ENCODE peak calls at places on chromosomes 5 and 9, in five cellular contexts. One of them, this sample, is unnamed.

GRCh38 chr5:123124495-123125171 is 35.6 kb downstream of the PRDM6 start:
- DNase-seq in esophagus squamous epithelium: no peak
- DNase-seq in hepatocyte: no peak
- DNase-seq in astrocyte of the spinal cord: no peak
- DNase-seq in fibroblast of pulmonary artery: peak; percentile 44
- DNase-seq in this sample: no peak

GRCh38 chr5:180645609-180646204 is 3.7 kb downstream of the FLT4 start:
- DNase-seq in esophagus squamous epithelium: no peak
- DNase-seq in fibroblast of pulmonary artery: no peak
- DNase-seq in astrocyte of the spinal cord: no peak
- DNase-seq in hepatocyte: no peak
- DNase-seq in this sample: no peak

GRCh38 chr9:124139001-124139400 is 118.7 kb upstream of the NEK6 start:
- DNase-seq in esophagus squamous epithelium: no peak
- DNase-seq in astrocyte of the spinal cord: no peak
- DNase-seq in fibroblast of pulmonary artery: peak; percentile 80
- DNase-seq in hepatocyte: no peak
- DNase-seq in this sample: peak; percentile 38

GRCh38 chr5:135031146-135031812 is 2.7 kb downstream of the PITX1 start:
- DNase-seq in fibroblast of pulmonary artery: peak; percentile 10
- DNase-seq in astrocyte of the spinal cord: no peak
- DNase-seq in esophagus squamous epithelium: no peak
- DNase-seq in hepatocyte: no peak
- DNase-seq in this sample: peak; percentile 22

GRCh38 chr5:149288437-149288836 is 16.8 kb downstream of the AFAP1L1 start:
- DNase-seq in hepatocyte: no peak
- DNase-seq in esophagus squamous epithelium: no peak
- DNase-seq in astrocyte of the spinal cord: no peak
- DNase-seq in fibroblast of pulmonary artery: peak; percentile 47
- DNase-seq in this sample: no peak

GRCh38 chr5:52925001-52925400 is 64.2 kb upstream of the ITGA2 start:
- DNase-seq in esophagus squamous epithelium: no peak
- DNase-seq in astrocyte of the spinal cord: no peak
- DNase-seq in fibroblast of pulmonary artery: peak; percentile 57
- DNase-seq in hepatocyte: no peak
- DNase-seq in this sample: no peak

GRCh38 chr5:159851053-159851452 is 65.2 kb upstream of the ADRA1B start:
- DNase-seq in esophagus squamous epithelium: no peak
- DNase-seq in fibroblast of pulmonary artery: no peak
- DNase-seq in hepatocyte: no peak
- DNase-seq in astrocyte of the spinal cord: peak; percentile 40
- DNase-seq in this sample: no peak

GRCh38 chr5:120808606-120809005 is 344.5 kb downstream of the PRR16 start:
- DNase-seq in astrocyte of the spinal cord: no peak
- DNase-seq in hepatocyte: no peak
- DNase-seq in esophagus squamous epithelium: no peak
- DNase-seq in fibroblast of pulmonary artery: no peak
- DNase-seq in this sample: no peak

GRCh38 chr5:179854356-179854755 is 4.3 kb downstream of the MRNIP start:
- DNase-seq in fibroblast of pulmonary artery: no peak
- DNase-seq in hepatocyte: no peak
- DNase-seq in esophagus squamous epithelium: no peak
- DNase-seq in astrocyte of the spinal cord: no peak
- DNase-seq in this sample: no peak

GRCh38 chr5:14937277-14937676 is 65.7 kb upstream of the ANKH start:
- DNase-seq in fibroblast of pulmonary artery: no peak
- DNase-seq in hepatocyte: no peak
- DNase-seq in esophagus squamous epithelium: no peak
- DNase-seq in astrocyte of the spinal cord: no peak
- DNase-seq in this sample: no peak

GRCh38 chr5:54217826-54218503 is 92.4 kb downstream of the ARL15 start:
- DNase-seq in fibroblast of pulmonary artery: peak; percentile 90
- DNase-seq in astrocyte of the spinal cord: peak; percentile 78
- DNase-seq in hepatocyte: peak; percentile 75
- DNase-seq in esophagus squamous epithelium: no peak
- DNase-seq in this sample: peak; percentile 53

GRCh38 chr5:53073349-53073748 is 36.2 kb downstream of the MOCS2 start:
- DNase-seq in astrocyte of the spinal cord: no peak
- DNase-seq in hepatocyte: no peak
- DNase-seq in esophagus squamous epithelium: no peak
- DNase-seq in fibroblast of pulmonary artery: no peak
- DNase-seq in this sample: no peak

GRCh38 chr5:63854076-63854475 is 108.2 kb downstream of the HTR1A start:
- DNase-seq in fibroblast of pulmonary artery: no peak
- DNase-seq in hepatocyte: no peak
- DNase-seq in astrocyte of the spinal cord: no peak
- DNase-seq in esophagus squamous epithelium: no peak
- DNase-seq in this sample: no peak

GRCh38 chr9:96476013-96476412 is 26.0 kb downstream of the HABP4 start:
- DNase-seq in astrocyte of the spinal cord: no peak
- DNase-seq in hepatocyte: no peak
- DNase-seq in esophagus squamous epithelium: no peak
- DNase-seq in fibroblast of pulmonary artery: no peak
- DNase-seq in this sample: no peak

GRCh38 chr5:178422400-178422775 is 167.8 kb downstream of the COL23A1 start:
- DNase-seq in fibroblast of pulmonary artery: no peak
- DNase-seq in esophagus squamous epithelium: no peak
- DNase-seq in hepatocyte: no peak
- DNase-seq in astrocyte of the spinal cord: no peak
- DNase-seq in this sample: no peak

GRCh38 chr5:171306785-171307591 is 2.1 kb upstream of the TLX3 start:
- DNase-seq in fibroblast of pulmonary artery: no peak
- DNase-seq in hepatocyte: no peak
- DNase-seq in esophagus squamous epithelium: no peak
- DNase-seq in astrocyte of the spinal cord: no peak
- DNase-seq in this sample: no peak

GRCh38 chr9:85471791-85472190 is 270.0 kb downstream of the AGTPBP1 start:
- DNase-seq in fibroblast of pulmonary artery: no peak
- DNase-seq in hepatocyte: no peak
- DNase-seq in astrocyte of the spinal cord: no peak
- DNase-seq in esophagus squamous epithelium: no peak
- DNase-seq in this sample: no peak

GRCh38 chr9:113633782-113634596 is 170.5 kb downstream of the RGS3 start:
- DNase-seq in esophagus squamous epithelium: no peak
- DNase-seq in astrocyte of the spinal cord: no peak
- DNase-seq in fibroblast of pulmonary artery: no peak
- DNase-seq in hepatocyte: no peak
- DNase-seq in this sample: no peak

GRCh38 chr9:113349434-113350337 is at the start of gene BSPRY:
- DNase-seq in fibroblast of pulmonary artery: no peak
- DNase-seq in esophagus squamous epithelium: no peak
- DNase-seq in astrocyte of the spinal cord: no peak
- DNase-seq in hepatocyte: peak; percentile 77
- DNase-seq in this sample: no peak

GRCh38 chr5:98933446-98934072 is 4.8 kb upstream of the CHD1 start:
- DNase-seq in fibroblast of pulmonary artery: no peak
- DNase-seq in hepatocyte: no peak
- DNase-seq in esophagus squamous epithelium: no peak
- DNase-seq in astrocyte of the spinal cord: no peak
- DNase-seq in this sample: peak; percentile 68

GRCh38 chr5:181063514-181063913 is 23.4 kb downstream of the BTNL9 start:
- DNase-seq in astrocyte of the spinal cord: no peak
- DNase-seq in hepatocyte: no peak
- DNase-seq in esophagus squamous epithelium: no peak
- DNase-seq in fibroblast of pulmonary artery: no peak
- DNase-seq in this sample: no peak

GRCh38 chr9:15276328-15276969 is 30.6 kb downstream of the TTC39B start:
- DNase-seq in astrocyte of the spinal cord: no peak
- DNase-seq in hepatocyte: peak; percentile 26
- DNase-seq in esophagus squamous epithelium: no peak
- DNase-seq in fibroblast of pulmonary artery: no peak
- DNase-seq in this sample: no peak

GRCh38 chr5:33287242-33287641 is 153.5 kb upstream of the TARS1 start:
- DNase-seq in hepatocyte: no peak
- DNase-seq in fibroblast of pulmonary artery: no peak
- DNase-seq in esophagus squamous epithelium: no peak
- DNase-seq in astrocyte of the spinal cord: no peak
- DNase-seq in this sample: no peak

GRCh38 chr9:15482146-15482545 is 28.6 kb downstream of the PSIP1 start:
- DNase-seq in esophagus squamous epithelium: no peak
- DNase-seq in hepatocyte: no peak
- DNase-seq in fibroblast of pulmonary artery: peak; percentile 4
- DNase-seq in astrocyte of the spinal cord: no peak
- DNase-seq in this sample: no peak

DNA sequence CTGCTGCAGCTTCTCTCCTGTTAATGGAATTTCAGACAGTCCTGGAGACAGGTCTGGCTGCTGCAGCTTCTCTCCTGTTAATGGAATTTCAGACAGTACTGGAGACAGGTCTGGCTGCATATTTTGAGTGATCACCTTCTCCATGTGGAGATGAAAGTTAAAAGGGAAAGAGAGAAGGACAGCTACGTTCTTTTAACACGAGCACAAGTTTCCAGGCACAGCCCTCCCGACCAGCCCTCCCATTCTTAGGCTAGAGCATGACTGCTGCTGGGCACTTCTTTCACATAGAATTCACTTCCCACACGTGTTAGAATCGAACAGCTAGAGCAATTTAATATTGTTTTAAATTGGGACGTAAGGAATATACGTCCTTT is 133.3 kb upstream of the DMRT1 start:
- DNase-seq in hepatocyte: no peak
- DNase-seq in fibroblast of pulmonary artery: no peak
- DNase-seq in astrocyte of the spinal cord: peak; percentile 55
- DNase-seq in esophagus squamous epithelium: no peak
- DNase-seq in this sample: no peak
- H3K4me3 ChIP-seq in hepatocyte: peak overlapping the region; percentile 24
- H3K4me3 ChIP-seq in fibroblast of pulmonary artery: peak overlapping the region; percentile 10
- H3K4me3 ChIP-seq in astrocyte of the spinal cord: peak overlapping the region; percentile 39
- H3K4me3 ChIP-seq in esophagus squamous epithelium: peak overlapping the region; percentile 31
- H3K4me3 ChIP-seq in this sample: no peak overlapping the region

GRCh38 chr9:122226142-122226757 is 2.5 kb downstream of the LHX6 start:
- DNase-seq in esophagus squamous epithelium: no peak
- DNase-seq in astrocyte of the spinal cord: no peak
- DNase-seq in fibroblast of pulmonary artery: no peak
- DNase-seq in hepatocyte: no peak
- DNase-seq in this sample: no peak

GRCh38 chr9:122228906-122229837 is at the start of gene LHX6:
- DNase-seq in hepatocyte: no peak
- DNase-seq in esophagus squamous epithelium: no peak
- DNase-seq in fibroblast of pulmonary artery: peak; percentile 18
- DNase-seq in astrocyte of the spinal cord: peak; percentile 22
- DNase-seq in this sample: no peak

GRCh38 chr9:122227576-122227903 is 1.2 kb downstream of the LHX6 start:
- DNase-seq in fibroblast of pulmonary artery: no peak
- DNase-seq in esophagus squamous epithelium: no peak
- DNase-seq in hepatocyte: no peak
- DNase-seq in astrocyte of the spinal cord: no peak
- DNase-seq in this sample: no peak

GRCh38 chr9:122226758-122227575 is 1.8 kb downstream of the LHX6 start:
- DNase-seq in esophagus squamous epithelium: no peak
- DNase-seq in hepatocyte: no peak
- DNase-seq in fibroblast of pulmonary artery: no peak
- DNase-seq in astrocyte of the spinal cord: no peak
- DNase-seq in this sample: no peak

GRCh38 chr9:122228191-122228905 is 409 bp downstream of the LHX6 start:
- DNase-seq in esophagus squamous epithelium: no peak
- DNase-seq in astrocyte of the spinal cord: no peak
- DNase-seq in hepatocyte: no peak
- DNase-seq in fibroblast of pulmonary artery: no peak
- DNase-seq in this sample: no peak
- H3K4me3 ChIP-seq in esophagus squamous epithelium: peak overlapping the region; percentile 40
- H3K4me3 ChIP-seq in astrocyte of the spinal cord: no peak overlapping the region
- H3K4me3 ChIP-seq in hepatocyte: peak overlapping the region; percentile 42
- H3K4me3 ChIP-seq in fibroblast of pulmonary artery: no peak overlapping the region
- H3K4me3 ChIP-seq in this sample: no peak overlapping the region

GRCh38 chr9:35659340-35659739 is 1.2 kb downstream of the CCDC107 start:
- DNase-seq in astrocyte of the spinal cord: no peak
- DNase-seq in hepatocyte: no peak
- DNase-seq in esophagus squamous epithelium: no peak
- DNase-seq in fibroblast of pulmonary artery: peak; percentile 78
- DNase-seq in this sample: peak; percentile 34
- H3K4me3 ChIP-seq in astrocyte of the spinal cord: peak overlapping the region; percentile 86
- H3K4me3 ChIP-seq in hepatocyte: peak overlapping the region; percentile 50
- H3K4me3 ChIP-seq in esophagus squamous epithelium: peak overlapping the region; percentile 90
- H3K4me3 ChIP-seq in fibroblast of pulmonary artery: peak overlapping the region; percentile 85
- H3K4me3 ChIP-seq in this sample: peak overlapping the region; percentile 89

DNA sequence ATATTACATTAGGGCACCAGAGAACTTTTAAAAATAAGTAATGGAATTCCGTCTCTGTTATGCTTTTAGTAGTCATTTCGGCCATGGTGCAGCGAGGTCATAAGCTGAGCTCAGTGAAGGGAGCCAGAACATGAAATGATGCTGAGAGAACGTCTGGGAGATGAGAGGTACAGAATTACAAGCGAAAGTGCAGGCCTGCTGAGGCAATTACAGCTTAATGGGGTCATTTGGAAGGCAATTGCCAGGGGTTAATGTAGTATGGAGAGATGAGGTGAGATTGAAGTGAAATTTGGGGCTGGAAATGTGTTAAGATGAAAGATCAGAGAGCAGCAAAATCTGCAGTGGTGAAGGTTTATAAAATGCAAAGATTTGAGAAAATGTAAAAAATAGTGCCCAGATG is 96.5 kb downstream of the PBX3 start:
- DNase-seq in fibroblast of pulmonary artery: peak; percentile 41
- DNase-seq in astrocyte of the spinal cord: peak; percentile 56
- DNase-seq in hepatocyte: no peak
- DNase-seq in esophagus squamous epithelium: no peak
- DNase-seq in this sample: no peak
- H3K4me3 ChIP-seq in fibroblast of pulmonary artery: peak overlapping the region; percentile 1
- H3K4me3 ChIP-seq in astrocyte of the spinal cord: no peak overlapping the region
- H3K4me3 ChIP-seq in hepatocyte: no peak overlapping the region
- H3K4me3 ChIP-seq in esophagus squamous epithelium: no peak overlapping the region
- H3K4me3 ChIP-seq in this sample: no peak overlapping the region

DNA sequence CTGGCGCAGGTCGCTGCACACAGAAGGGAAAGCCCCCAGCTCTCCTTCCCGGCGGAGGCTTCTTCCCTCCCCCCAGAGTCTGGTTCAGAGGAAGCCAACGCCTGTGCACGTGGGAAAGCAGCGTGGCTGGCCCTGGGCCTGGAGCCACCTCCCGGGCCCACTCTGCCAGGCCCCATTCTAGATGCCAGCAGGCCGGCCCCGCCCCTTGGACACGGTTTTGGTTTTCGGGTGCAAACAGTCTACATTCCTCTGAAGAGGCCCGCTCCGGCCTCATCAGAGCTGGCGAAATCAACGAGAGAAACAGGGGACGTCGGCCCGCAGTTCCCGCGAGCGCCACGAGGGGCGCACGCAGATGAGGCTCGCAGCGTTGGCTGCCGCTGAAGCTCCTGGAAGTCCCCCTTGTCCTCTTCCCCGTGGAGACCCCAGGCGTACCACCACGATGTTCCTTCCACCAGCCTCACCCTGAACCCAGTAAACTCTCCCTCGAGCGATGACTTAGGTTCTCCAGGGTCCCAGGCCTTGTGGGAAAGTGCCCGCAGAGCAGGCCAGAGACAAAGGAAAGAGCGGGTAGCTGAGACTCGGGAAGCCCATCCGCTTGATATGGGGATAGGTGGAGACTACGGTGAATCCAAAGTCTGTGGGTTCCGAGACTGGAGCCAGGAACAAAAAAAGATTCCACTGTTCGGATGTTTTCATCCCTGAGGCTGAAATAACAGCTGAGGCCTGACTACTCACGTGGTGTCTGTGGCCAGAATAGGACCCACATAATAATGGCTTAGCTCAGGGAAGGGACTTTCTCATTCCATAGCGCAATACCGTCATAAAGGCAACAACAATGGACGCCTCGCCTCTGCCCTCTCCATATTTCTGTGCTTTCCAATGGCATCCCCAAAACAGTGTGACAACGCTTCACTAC is 64.2 kb downstream of the KLF4 start:
- DNase-seq in fibroblast of pulmonary artery: peak; percentile 76
- DNase-seq in astrocyte of the spinal cord: peak; percentile 50
- DNase-seq in esophagus squamous epithelium: no peak
- DNase-seq in hepatocyte: peak; percentile 83
- DNase-seq in this sample: peak; percentile 60
- H3K4me3 ChIP-seq in fibroblast of pulmonary artery: peak overlapping the region; percentile 5
- H3K4me3 ChIP-seq in astrocyte of the spinal cord: no peak overlapping the region
- H3K4me3 ChIP-seq in esophagus squamous epithelium: peak overlapping the region; percentile 16
- H3K4me3 ChIP-seq in hepatocyte: no peak overlapping the region
- H3K4me3 ChIP-seq in this sample: peak overlapping the region; percentile 45